ENCODE peak calls at places on chromosomes 3 and 15, in eight cellular contexts. C is pancreas; E is NCI-H1417; U is activated CD4-positive, alpha-beta T cell treated with anti-CD3 and anti-CD28 coated beads, Interleukin-2, amount 50 U/mL, for 48 hours; Z is stimulated activated CD8-positive, alpha-beta memory T cell treated with anti-CD3 and anti-CD28 coated beads, Interleukin-7, amount 100 ng/mL, for 1 hour; J is stimulated activated CD4-positive, alpha-beta T cell treated with anti-CD3 and anti-CD28 coated beads, Interleukin-1b, Interleukin-23, amount 100 ng/mL, for 4 hours; G is nephron progenitor cell; Q is activated CD8-positive, alpha-beta memory T cell treated with anti-CD3 and anti-CD28 coated beads for 48 hours. L is an unnamed sample.

GRCh38 chr3:16849240-16849639 is 35.5 kb upstream of the PLCL2 start:
- DNase-seq in J (peak), U (peak), C (peak), Z (peak), G (peak), Q (no peak), E (peak), L (no peak)

GRCh38 chr3:31695280-31696008 is 162.7 kb downstream of the STT3B start:
- DNase-seq in U (peak), C (no peak), J (no peak), Q (no peak), G (no peak), E (no peak), Z (no peak), L (no peak)

GRCh38 chr3:117400303-117400702 is 690.7 kb downstream of the TUSC7 start:
- DNase-seq in G (no peak), U (no peak), Q (no peak), Z (no peak), J (no peak), E (no peak), C (no peak), L (no peak)

GRCh38 chr3:141261472-141262171 is 30.0 kb downstream of the PXYLP1 start:
- DNase-seq in C (no peak), Q (no peak), J (no peak), U (no peak), Z (no peak), G (no peak), E (no peak), L (peak)

GRCh38 chr3:49013738-49014660 is 4.4 kb downstream of the DALRD3 start:
- DNase-seq in Z (peak), J (no peak), Q (no peak), G (peak), E (no peak), U (peak), C (peak), L (no peak)

GRCh38 chr3:33718595-33718907 is 497 bp upstream of the CLASP2 start:
- DNase-seq in C (no peak), U (peak), E (no peak), Z (no peak), Q (no peak), J (no peak), G (peak), L (no peak)

GRCh38 chr15:55740981-55741591 is 1.9 kb downstream of the PRTG start:
- DNase-seq in U (no peak), E (no peak), Z (no peak), C (no peak), J (no peak), G (no peak), Q (no peak), L (no peak)

GRCh38 chr3:182259579-182259978 is 533.7 kb upstream of the ATP11B start:
- DNase-seq in J (no peak), E (no peak), C (no peak), G (peak), Q (no peak), Z (no peak), U (no peak), L (no peak)

GRCh38 chr3:188673509-188674239 is 498.1 kb upstream of the TPRG1 start:
- DNase-seq in E (no peak), C (no peak), G (no peak), Z (no peak), U (no peak), Q (no peak), J (no peak), L (no peak)